ENCODE peak calls at places on chromosomes 13 and 19, in nine cellular contexts. One of them, this sample, is unnamed.

GRCh38 chr19:48802623-48803022 is 8.2 kb downstream of the BCAT2 start:
- DNase-seq in cardiac muscle cell: no peak
- DNase-seq in HuH-7: no peak
- DNase-seq in memory B cell: no peak
- DNase-seq in nephron progenitor cell: no peak
- DNase-seq in amygdala: no peak
- DNase-seq in T1000: no peak
- DNase-seq in NCI-H446 treated with DMSO at 0.1 percent for 48 hours: no peak
- DNase-seq in RPMI7951: no peak
- DNase-seq in this sample: no peak

GRCh38 chr19:45547965-45548609 is 36.5 kb downstream of the OPA3 start:
- DNase-seq in cardiac muscle cell: no peak
- DNase-seq in HuH-7: no peak
- DNase-seq in memory B cell: no peak
- DNase-seq in nephron progenitor cell: no peak
- DNase-seq in amygdala: no peak
- DNase-seq in T1000: peak; percentile 82
- DNase-seq in NCI-H446 treated with DMSO at 0.1 percent for 48 hours: no peak
- DNase-seq in RPMI7951: peak; percentile 90
- DNase-seq in this sample: no peak

GRCh38 chr19:28403698-28404099 is 809.3 kb downstream of the UQCRFS1 start:
- DNase-seq in cardiac muscle cell: no peak
- DNase-seq in HuH-7: no peak
- DNase-seq in memory B cell: no peak
- DNase-seq in nephron progenitor cell: no peak
- DNase-seq in amygdala: no peak
- DNase-seq in T1000: no peak
- DNase-seq in NCI-H446 treated with DMSO at 0.1 percent for 48 hours: no peak
- DNase-seq in RPMI7951: no peak
- DNase-seq in this sample: no peak

GRCh38 chr19:5828661-5829566 is 10.6 kb downstream of the FUT6 start:
- DNase-seq in cardiac muscle cell: peak; percentile 96
- DNase-seq in HuH-7: peak; percentile 68
- DNase-seq in memory B cell: peak; percentile 24
- DNase-seq in nephron progenitor cell: peak; percentile 92
- DNase-seq in amygdala: no peak
- DNase-seq in T1000: no peak
- DNase-seq in NCI-H446 treated with DMSO at 0.1 percent for 48 hours: no peak
- DNase-seq in RPMI7951: no peak
- DNase-seq in this sample: no peak

GRCh38 chr19:29714371-29714952 is 599 bp downstream of the C19orf12 start:
- DNase-seq in cardiac muscle cell: no peak
- DNase-seq in HuH-7: peak; percentile 41
- DNase-seq in memory B cell: no peak
- DNase-seq in nephron progenitor cell: no peak
- DNase-seq in amygdala: no peak
- DNase-seq in T1000: no peak
- DNase-seq in NCI-H446 treated with DMSO at 0.1 percent for 48 hours: no peak
- DNase-seq in RPMI7951: no peak
- DNase-seq in this sample: peak; percentile 51

GRCh38 chr19:44570984-44571684 is 41.7 kb upstream of the CEACAM20 start:
- DNase-seq in cardiac muscle cell: peak; percentile 86
- DNase-seq in HuH-7: peak; percentile 71
- DNase-seq in memory B cell: peak; percentile 26
- DNase-seq in nephron progenitor cell: peak; percentile 66
- DNase-seq in amygdala: peak; percentile 3
- DNase-seq in T1000: peak; percentile 47
- DNase-seq in NCI-H446 treated with DMSO at 0.1 percent for 48 hours: peak; percentile 47
- DNase-seq in RPMI7951: peak; percentile 79
- DNase-seq in this sample: peak; percentile 64

GRCh38 chr19:18700501-18701249 is 17.2 kb downstream of the CRTC1 start:
- DNase-seq in cardiac muscle cell: peak; percentile 48
- DNase-seq in HuH-7: no peak
- DNase-seq in memory B cell: peak; percentile 59
- DNase-seq in nephron progenitor cell: peak; percentile 66
- DNase-seq in amygdala: peak; percentile 9
- DNase-seq in T1000: no peak
- DNase-seq in NCI-H446 treated with DMSO at 0.1 percent for 48 hours: peak; percentile 67
- DNase-seq in RPMI7951: no peak
- DNase-seq in this sample: peak; percentile 57

GRCh38 chr19:51702103-51702753 is 9.1 kb downstream of the SPACA6 start:
- DNase-seq in cardiac muscle cell: peak; percentile 65
- DNase-seq in HuH-7: no peak
- DNase-seq in memory B cell: peak; percentile 52
- DNase-seq in nephron progenitor cell: peak; percentile 83
- DNase-seq in amygdala: no peak
- DNase-seq in T1000: no peak
- DNase-seq in NCI-H446 treated with DMSO at 0.1 percent for 48 hours: no peak
- DNase-seq in RPMI7951: peak; percentile 56
- DNase-seq in this sample: no peak

GRCh38 chr19:44746946-44747738 is 1.4 kb upstream of the BCL3 start:
- DNase-seq in cardiac muscle cell: peak; percentile 84
- DNase-seq in HuH-7: peak; percentile 80
- DNase-seq in memory B cell: peak; percentile 77
- DNase-seq in nephron progenitor cell: peak; percentile 70
- DNase-seq in amygdala: no peak
- DNase-seq in T1000: peak; percentile 91
- DNase-seq in NCI-H446 treated with DMSO at 0.1 percent for 48 hours: peak; percentile 30
- DNase-seq in RPMI7951: peak; percentile 98
- DNase-seq in this sample: peak; percentile 52

GRCh38 chr19:13127051-13127450 is 9.0 kb downstream of the NACC1 start:
- DNase-seq in cardiac muscle cell: no peak
- DNase-seq in HuH-7: no peak
- DNase-seq in memory B cell: no peak
- DNase-seq in nephron progenitor cell: no peak
- DNase-seq in amygdala: no peak
- DNase-seq in T1000: no peak
- DNase-seq in NCI-H446 treated with DMSO at 0.1 percent for 48 hours: no peak
- DNase-seq in RPMI7951: no peak
- DNase-seq in this sample: no peak

GRCh38 chr19:30670011-30670329 is 297.8 kb downstream of the ZNF536 start:
- DNase-seq in cardiac muscle cell: no peak
- DNase-seq in HuH-7: no peak
- DNase-seq in memory B cell: no peak
- DNase-seq in nephron progenitor cell: no peak
- DNase-seq in amygdala: no peak
- DNase-seq in T1000: no peak
- DNase-seq in NCI-H446 treated with DMSO at 0.1 percent for 48 hours: no peak
- DNase-seq in RPMI7951: no peak
- DNase-seq in this sample: no peak

GRCh38 chr13:29175245-29175873 is 355.2 kb downstream of the MTUS2 start:
- DNase-seq in cardiac muscle cell: no peak
- DNase-seq in HuH-7: no peak
- DNase-seq in memory B cell: no peak
- DNase-seq in nephron progenitor cell: no peak
- DNase-seq in amygdala: no peak
- DNase-seq in T1000: no peak
- DNase-seq in NCI-H446 treated with DMSO at 0.1 percent for 48 hours: no peak
- DNase-seq in RPMI7951: no peak
- DNase-seq in this sample: no peak

GRCh38 chr13:27379694-27380596 is 44.5 kb upstream of the GTF3A start:
- DNase-seq in cardiac muscle cell: peak; percentile 69
- DNase-seq in HuH-7: peak; percentile 80
- DNase-seq in memory B cell: peak; percentile 39
- DNase-seq in nephron progenitor cell: peak; percentile 83
- DNase-seq in amygdala: no peak
- DNase-seq in T1000: no peak
- DNase-seq in NCI-H446 treated with DMSO at 0.1 percent for 48 hours: no peak
- DNase-seq in RPMI7951: peak; percentile 43
- DNase-seq in this sample: peak; percentile 76

GRCh38 chr19:51751655-51752054 is at the start of gene FPR1:
- DNase-seq in cardiac muscle cell: no peak
- DNase-seq in HuH-7: no peak
- DNase-seq in memory B cell: no peak
- DNase-seq in nephron progenitor cell: no peak
- DNase-seq in amygdala: no peak
- DNase-seq in T1000: no peak
- DNase-seq in NCI-H446 treated with DMSO at 0.1 percent for 48 hours: no peak
- DNase-seq in RPMI7951: peak; percentile 94
- DNase-seq in this sample: no peak

GRCh38 chr19:32061304-32061703 is 284.1 kb upstream of the ZNF507 start:
- DNase-seq in cardiac muscle cell: no peak
- DNase-seq in HuH-7: no peak
- DNase-seq in memory B cell: no peak
- DNase-seq in nephron progenitor cell: no peak
- DNase-seq in amygdala: no peak
- DNase-seq in T1000: no peak
- DNase-seq in NCI-H446 treated with DMSO at 0.1 percent for 48 hours: no peak
- DNase-seq in RPMI7951: peak; percentile 4
- DNase-seq in this sample: no peak

GRCh38 chr19:46466536-46467199 is 4.7 kb downstream of the PNMA8A start:
- DNase-seq in cardiac muscle cell: no peak
- DNase-seq in HuH-7: no peak
- DNase-seq in memory B cell: no peak
- DNase-seq in nephron progenitor cell: no peak
- DNase-seq in amygdala: no peak
- DNase-seq in T1000: no peak
- DNase-seq in NCI-H446 treated with DMSO at 0.1 percent for 48 hours: no peak
- DNase-seq in RPMI7951: peak; percentile 64
- DNase-seq in this sample: no peak

GRCh38 chr19:2015611-2015950 is at the start of gene BTBD2:
- DNase-seq in cardiac muscle cell: peak; percentile 57
- DNase-seq in HuH-7: no peak
- DNase-seq in memory B cell: no peak
- DNase-seq in nephron progenitor cell: no peak
- DNase-seq in amygdala: peak; percentile 29
- DNase-seq in T1000: no peak
- DNase-seq in NCI-H446 treated with DMSO at 0.1 percent for 48 hours: peak; percentile 41
- DNase-seq in RPMI7951: peak; percentile 79
- DNase-seq in this sample: peak; percentile 72

GRCh38 chr13:31242342-31242741 is 42.6 kb downstream of the B3GLCT start:
- DNase-seq in cardiac muscle cell: no peak
- DNase-seq in HuH-7: no peak
- DNase-seq in memory B cell: no peak
- DNase-seq in nephron progenitor cell: no peak
- DNase-seq in amygdala: no peak
- DNase-seq in T1000: no peak
- DNase-seq in NCI-H446 treated with DMSO at 0.1 percent for 48 hours: no peak
- DNase-seq in RPMI7951: no peak
- DNase-seq in this sample: no peak

GRCh38 chr13:111283457-111283856 is 37.0 kb upstream of the TEX29 start:
- DNase-seq in cardiac muscle cell: no peak
- DNase-seq in HuH-7: no peak
- DNase-seq in memory B cell: no peak
- DNase-seq in nephron progenitor cell: no peak
- DNase-seq in amygdala: no peak
- DNase-seq in T1000: no peak
- DNase-seq in NCI-H446 treated with DMSO at 0.1 percent for 48 hours: no peak
- DNase-seq in RPMI7951: no peak
- DNase-seq in this sample: no peak

GRCh38 chr13:75250526-75251183 is 231.3 kb downstream of the TBC1D4 start:
- DNase-seq in cardiac muscle cell: no peak
- DNase-seq in HuH-7: no peak
- DNase-seq in memory B cell: no peak
- DNase-seq in nephron progenitor cell: no peak
- DNase-seq in amygdala: no peak
- DNase-seq in T1000: no peak
- DNase-seq in NCI-H446 treated with DMSO at 0.1 percent for 48 hours: no peak
- DNase-seq in RPMI7951: no peak
- DNase-seq in this sample: no peak

GRCh38 chr13:73602295-73602694 is 531.9 kb downstream of the KLF12 start:
- DNase-seq in cardiac muscle cell: no peak
- DNase-seq in HuH-7: no peak
- DNase-seq in memory B cell: no peak
- DNase-seq in nephron progenitor cell: no peak
- DNase-seq in amygdala: no peak
- DNase-seq in T1000: no peak
- DNase-seq in NCI-H446 treated with DMSO at 0.1 percent for 48 hours: no peak
- DNase-seq in RPMI7951: peak; percentile 1
- DNase-seq in this sample: no peak

GRCh38 chr13:46665630-46666482 is 112.9 kb downstream of the LRCH1 start:
- DNase-seq in cardiac muscle cell: no peak
- DNase-seq in HuH-7: peak; percentile 10
- DNase-seq in memory B cell: no peak
- DNase-seq in nephron progenitor cell: no peak
- DNase-seq in amygdala: no peak
- DNase-seq in T1000: no peak
- DNase-seq in NCI-H446 treated with DMSO at 0.1 percent for 48 hours: no peak
- DNase-seq in RPMI7951: peak; percentile 76
- DNase-seq in this sample: no peak

GRCh38 chr19:1945899-1946298 is 4.9 kb downstream of the CSNK1G2 start:
- DNase-seq in cardiac muscle cell: peak; percentile 56
- DNase-seq in HuH-7: peak; percentile 91
- DNase-seq in memory B cell: no peak
- DNase-seq in nephron progenitor cell: peak; percentile 69
- DNase-seq in amygdala: no peak
- DNase-seq in T1000: no peak
- DNase-seq in NCI-H446 treated with DMSO at 0.1 percent for 48 hours: no peak
- DNase-seq in RPMI7951: no peak
- DNase-seq in this sample: peak; percentile 45

GRCh38 chr13:97944396-97945029 is 9.0 kb upstream of the IPO5 start:
- DNase-seq in cardiac muscle cell: no peak
- DNase-seq in HuH-7: no peak
- DNase-seq in memory B cell: no peak
- DNase-seq in nephron progenitor cell: no peak
- DNase-seq in amygdala: no peak
- DNase-seq in T1000: no peak
- DNase-seq in NCI-H446 treated with DMSO at 0.1 percent for 48 hours: no peak
- DNase-seq in RPMI7951: peak; percentile 50
- DNase-seq in this sample: no peak

This sample was measured in DND-41.